ENCODE peak calls at places on chromosomes 7 and 10, in five cellular contexts. One of them, this sample, is unnamed.

GRCh38 chr10:120979435-120980315 is 128.5 kb downstream of the WDR11 start:
- DNase-seq in stimulated activated CD8-positive, alpha-beta memory T cell treated with anti-CD3 and anti-CD28 coated beads, Interleukin-4, amount 100 ng/mL, for 48 hours: peak
- DNase-seq in NCI-H1105 treated with DMSO at 0.1 percent for 48 hours: peak
- DNase-seq in activated T-cell treated with anti-CD3 and anti-CD28 coated beads for 1 hour: peak
- DNase-seq in pancreas: peak
- DNase-seq in this sample: no peak

GRCh38 chr7:142420554-142421362 is 162.9 kb upstream of the PRSS58 start:
- DNase-seq in stimulated activated CD8-positive, alpha-beta memory T cell treated with anti-CD3 and anti-CD28 coated beads, Interleukin-4, amount 100 ng/mL, for 48 hours: no peak
- DNase-seq in NCI-H1105 treated with DMSO at 0.1 percent for 48 hours: no peak
- DNase-seq in activated T-cell treated with anti-CD3 and anti-CD28 coated beads for 1 hour: no peak
- DNase-seq in pancreas: no peak
- DNase-seq in this sample: no peak

GRCh38 chr10:33216661-33217427 is 117.6 kb downstream of the NRP1 start:
- DNase-seq in stimulated activated CD8-positive, alpha-beta memory T cell treated with anti-CD3 and anti-CD28 coated beads, Interleukin-4, amount 100 ng/mL, for 48 hours: no peak
- DNase-seq in NCI-H1105 treated with DMSO at 0.1 percent for 48 hours: peak
- DNase-seq in activated T-cell treated with anti-CD3 and anti-CD28 coated beads for 1 hour: no peak
- DNase-seq in pancreas: no peak
- DNase-seq in this sample: peak

GRCh38 chr7:116034411-116034810 is 3.8 kb upstream of the TFEC start:
- DNase-seq in stimulated activated CD8-positive, alpha-beta memory T cell treated with anti-CD3 and anti-CD28 coated beads, Interleukin-4, amount 100 ng/mL, for 48 hours: no peak
- DNase-seq in NCI-H1105 treated with DMSO at 0.1 percent for 48 hours: no peak
- DNase-seq in activated T-cell treated with anti-CD3 and anti-CD28 coated beads for 1 hour: no peak
- DNase-seq in pancreas: no peak
- DNase-seq in this sample: no peak

GRCh38 chr7:41416208-41416595 is 286.7 kb downstream of the INHBA start:
- DNase-seq in stimulated activated CD8-positive, alpha-beta memory T cell treated with anti-CD3 and anti-CD28 coated beads, Interleukin-4, amount 100 ng/mL, for 48 hours: no peak
- DNase-seq in NCI-H1105 treated with DMSO at 0.1 percent for 48 hours: no peak
- DNase-seq in activated T-cell treated with anti-CD3 and anti-CD28 coated beads for 1 hour: no peak
- DNase-seq in pancreas: no peak
- DNase-seq in this sample: no peak

GRCh38 chr7:33986951-33987948 is 81.9 kb downstream of the BMPER start:
- DNase-seq in stimulated activated CD8-positive, alpha-beta memory T cell treated with anti-CD3 and anti-CD28 coated beads, Interleukin-4, amount 100 ng/mL, for 48 hours: no peak
- DNase-seq in NCI-H1105 treated with DMSO at 0.1 percent for 48 hours: no peak
- DNase-seq in activated T-cell treated with anti-CD3 and anti-CD28 coated beads for 1 hour: no peak
- DNase-seq in pancreas: no peak
- DNase-seq in this sample: peak

GRCh38 chr7:36653011-36653670 is 71.2 kb downstream of the AOAH start:
- DNase-seq in stimulated activated CD8-positive, alpha-beta memory T cell treated with anti-CD3 and anti-CD28 coated beads, Interleukin-4, amount 100 ng/mL, for 48 hours: no peak
- DNase-seq in NCI-H1105 treated with DMSO at 0.1 percent for 48 hours: no peak
- DNase-seq in activated T-cell treated with anti-CD3 and anti-CD28 coated beads for 1 hour: no peak
- DNase-seq in pancreas: no peak
- DNase-seq in this sample: no peak

GRCh38 chr7:135199439-135199838 is 11.9 kb downstream of the WDR91 start:
- DNase-seq in stimulated activated CD8-positive, alpha-beta memory T cell treated with anti-CD3 and anti-CD28 coated beads, Interleukin-4, amount 100 ng/mL, for 48 hours: no peak
- DNase-seq in NCI-H1105 treated with DMSO at 0.1 percent for 48 hours: no peak
- DNase-seq in activated T-cell treated with anti-CD3 and anti-CD28 coated beads for 1 hour: no peak
- DNase-seq in pancreas: no peak
- DNase-seq in this sample: no peak

GRCh38 chr10:77101416-77101815 is 536.2 kb downstream of the KCNMA1 start:
- DNase-seq in stimulated activated CD8-positive, alpha-beta memory T cell treated with anti-CD3 and anti-CD28 coated beads, Interleukin-4, amount 100 ng/mL, for 48 hours: no peak
- DNase-seq in NCI-H1105 treated with DMSO at 0.1 percent for 48 hours: no peak
- DNase-seq in activated T-cell treated with anti-CD3 and anti-CD28 coated beads for 1 hour: no peak
- DNase-seq in pancreas: no peak
- DNase-seq in this sample: no peak

GRCh38 chr7:34902181-34902580 is 135.1 kb downstream of the DPY19L1 start:
- DNase-seq in stimulated activated CD8-positive, alpha-beta memory T cell treated with anti-CD3 and anti-CD28 coated beads, Interleukin-4, amount 100 ng/mL, for 48 hours: no peak
- DNase-seq in NCI-H1105 treated with DMSO at 0.1 percent for 48 hours: no peak
- DNase-seq in activated T-cell treated with anti-CD3 and anti-CD28 coated beads for 1 hour: no peak
- DNase-seq in pancreas: no peak
- DNase-seq in this sample: no peak

GRCh38 chr7:41297167-41297566 is 405.7 kb downstream of the INHBA start:
- DNase-seq in stimulated activated CD8-positive, alpha-beta memory T cell treated with anti-CD3 and anti-CD28 coated beads, Interleukin-4, amount 100 ng/mL, for 48 hours: no peak
- DNase-seq in NCI-H1105 treated with DMSO at 0.1 percent for 48 hours: no peak
- DNase-seq in activated T-cell treated with anti-CD3 and anti-CD28 coated beads for 1 hour: no peak
- DNase-seq in pancreas: no peak
- DNase-seq in this sample: no peak

GRCh38 chr7:80908360-80908797 is 10.5 kb downstream of the SEMA3C start:
- DNase-seq in stimulated activated CD8-positive, alpha-beta memory T cell treated with anti-CD3 and anti-CD28 coated beads, Interleukin-4, amount 100 ng/mL, for 48 hours: no peak
- DNase-seq in NCI-H1105 treated with DMSO at 0.1 percent for 48 hours: no peak
- DNase-seq in activated T-cell treated with anti-CD3 and anti-CD28 coated beads for 1 hour: no peak
- DNase-seq in pancreas: no peak
- DNase-seq in this sample: no peak

GRCh38 chr10:7642612-7643011 is 24.2 kb downstream of the ITIH5 start:
- DNase-seq in stimulated activated CD8-positive, alpha-beta memory T cell treated with anti-CD3 and anti-CD28 coated beads, Interleukin-4, amount 100 ng/mL, for 48 hours: no peak
- DNase-seq in NCI-H1105 treated with DMSO at 0.1 percent for 48 hours: no peak
- DNase-seq in activated T-cell treated with anti-CD3 and anti-CD28 coated beads for 1 hour: no peak
- DNase-seq in pancreas: no peak
- DNase-seq in this sample: no peak

GRCh38 chr7:55074008-55074499 is 55.2 kb downstream of the EGFR start:
- DNase-seq in stimulated activated CD8-positive, alpha-beta memory T cell treated with anti-CD3 and anti-CD28 coated beads, Interleukin-4, amount 100 ng/mL, for 48 hours: no peak
- DNase-seq in NCI-H1105 treated with DMSO at 0.1 percent for 48 hours: no peak
- DNase-seq in activated T-cell treated with anti-CD3 and anti-CD28 coated beads for 1 hour: peak
- DNase-seq in pancreas: peak
- DNase-seq in this sample: peak

GRCh38 chr10:33155720-33156638 is 178.5 kb downstream of the NRP1 start:
- DNase-seq in stimulated activated CD8-positive, alpha-beta memory T cell treated with anti-CD3 and anti-CD28 coated beads, Interleukin-4, amount 100 ng/mL, for 48 hours: no peak
- DNase-seq in NCI-H1105 treated with DMSO at 0.1 percent for 48 hours: no peak
- DNase-seq in activated T-cell treated with anti-CD3 and anti-CD28 coated beads for 1 hour: no peak
- DNase-seq in pancreas: peak
- DNase-seq in this sample: peak

GRCh38 chr10:25393621-25394020 is 218.8 kb downstream of the GPR158 start:
- DNase-seq in stimulated activated CD8-positive, alpha-beta memory T cell treated with anti-CD3 and anti-CD28 coated beads, Interleukin-4, amount 100 ng/mL, for 48 hours: no peak
- DNase-seq in NCI-H1105 treated with DMSO at 0.1 percent for 48 hours: no peak
- DNase-seq in activated T-cell treated with anti-CD3 and anti-CD28 coated beads for 1 hour: no peak
- DNase-seq in pancreas: no peak
- DNase-seq in this sample: no peak

GRCh38 chr10:117004627-117005453 is at the start of gene SHTN1:
- DNase-seq in stimulated activated CD8-positive, alpha-beta memory T cell treated with anti-CD3 and anti-CD28 coated beads, Interleukin-4, amount 100 ng/mL, for 48 hours: peak
- DNase-seq in NCI-H1105 treated with DMSO at 0.1 percent for 48 hours: peak
- DNase-seq in activated T-cell treated with anti-CD3 and anti-CD28 coated beads for 1 hour: no peak
- DNase-seq in pancreas: peak
- DNase-seq in this sample: peak